ENCODE peak calls at places on chromosomes 7 and 10, in six cellular contexts. One of them, this sample, is unnamed.

GRCh38 chr10:86325158-86325557 is 41.4 kb downstream of the GRID1 start:
- DNase-seq in GF-D8: no peak
- DNase-seq in T-helper 22 cell: no peak
- DNase-seq in midbrain: no peak
- DNase-seq in CD8-positive, alpha-beta memory T cell: no peak
- DNase-seq in activated CD4-positive, CD25-positive, alpha-beta regulatory T cell: no peak
- DNase-seq in this sample: no peak

GRCh38 chr7:133293390-133294110 is 40.7 kb downstream of the EXOC4 start:
- DNase-seq in GF-D8: no peak
- DNase-seq in T-helper 22 cell: no peak
- DNase-seq in midbrain: no peak
- DNase-seq in CD8-positive, alpha-beta memory T cell: no peak
- DNase-seq in activated CD4-positive, CD25-positive, alpha-beta regulatory T cell: no peak
- DNase-seq in this sample: no peak

GRCh38 chr10:62811159-62811875 is 4.8 kb downstream of the EGR2 start:
- DNase-seq in T-helper 22 cell: no peak
- DNase-seq in CD8-positive, alpha-beta memory T cell: no peak
- DNase-seq in midbrain: no peak
- DNase-seq in GF-D8: no peak
- DNase-seq in activated CD4-positive, CD25-positive, alpha-beta regulatory T cell: peak; percentile 42
- DNase-seq in this sample: peak; percentile 89

GRCh38 chr10:37639200-37639599 is 218.2 kb downstream of the ZNF248 start:
- DNase-seq in midbrain: no peak
- DNase-seq in activated CD4-positive, CD25-positive, alpha-beta regulatory T cell: no peak
- DNase-seq in GF-D8: no peak
- DNase-seq in T-helper 22 cell: no peak
- DNase-seq in CD8-positive, alpha-beta memory T cell: no peak
- DNase-seq in this sample: no peak

GRCh38 chr7:31067491-31067890 is 15.4 kb downstream of the ADCYAP1R1 start:
- DNase-seq in GF-D8: no peak
- DNase-seq in midbrain: no peak
- DNase-seq in activated CD4-positive, CD25-positive, alpha-beta regulatory T cell: no peak
- DNase-seq in T-helper 22 cell: no peak
- DNase-seq in CD8-positive, alpha-beta memory T cell: no peak
- DNase-seq in this sample: peak; percentile 34

GRCh38 chr7:1899951-1900762 is 230.1 kb downstream of the ELFN1 start:
- DNase-seq in CD8-positive, alpha-beta memory T cell: no peak
- DNase-seq in activated CD4-positive, CD25-positive, alpha-beta regulatory T cell: no peak
- DNase-seq in GF-D8: no peak
- DNase-seq in T-helper 22 cell: no peak
- DNase-seq in midbrain: no peak
- DNase-seq in this sample: peak; percentile 46

GRCh38 chr7:143454091-143454729 is 11.0 kb downstream of the TAS2R60 start:
- DNase-seq in activated CD4-positive, CD25-positive, alpha-beta regulatory T cell: no peak
- DNase-seq in T-helper 22 cell: no peak
- DNase-seq in GF-D8: no peak
- DNase-seq in CD8-positive, alpha-beta memory T cell: no peak
- DNase-seq in midbrain: no peak
- DNase-seq in this sample: no peak

GRCh38 chr10:32938554-32939061 is 19.4 kb downstream of the ITGB1 start:
- DNase-seq in midbrain: peak; percentile 72
- DNase-seq in CD8-positive, alpha-beta memory T cell: no peak
- DNase-seq in GF-D8: no peak
- DNase-seq in T-helper 22 cell: no peak
- DNase-seq in activated CD4-positive, CD25-positive, alpha-beta regulatory T cell: no peak
- DNase-seq in this sample: no peak

GRCh38 chr7:1670894-1671875 is 1.1 kb downstream of the ELFN1 start:
- DNase-seq in T-helper 22 cell: no peak
- DNase-seq in GF-D8: no peak
- DNase-seq in activated CD4-positive, CD25-positive, alpha-beta regulatory T cell: no peak
- DNase-seq in midbrain: no peak
- DNase-seq in CD8-positive, alpha-beta memory T cell: no peak
- DNase-seq in this sample: no peak

GRCh38 chr7:10429516-10429915 is 544.2 kb upstream of the PHF14 start:
- DNase-seq in CD8-positive, alpha-beta memory T cell: no peak
- DNase-seq in midbrain: peak; percentile 23
- DNase-seq in GF-D8: no peak
- DNase-seq in T-helper 22 cell: no peak
- DNase-seq in activated CD4-positive, CD25-positive, alpha-beta regulatory T cell: no peak
- DNase-seq in this sample: no peak

GRCh38 chr10:132372516-132373095 is 24.4 kb upstream of the PWWP2B start:
- DNase-seq in activated CD4-positive, CD25-positive, alpha-beta regulatory T cell: no peak
- DNase-seq in T-helper 22 cell: no peak
- DNase-seq in GF-D8: no peak
- DNase-seq in midbrain: no peak
- DNase-seq in CD8-positive, alpha-beta memory T cell: no peak
- DNase-seq in this sample: peak; percentile 38

GRCh38 chr10:125840955-125841354 is 17.6 kb downstream of the BCCIP start:
- DNase-seq in T-helper 22 cell: no peak
- DNase-seq in activated CD4-positive, CD25-positive, alpha-beta regulatory T cell: no peak
- DNase-seq in CD8-positive, alpha-beta memory T cell: no peak
- DNase-seq in GF-D8: no peak
- DNase-seq in midbrain: no peak
- DNase-seq in this sample: no peak

GRCh38 chr10:101467286-101467770 is 113.4 kb downstream of the BTRC start:
- DNase-seq in T-helper 22 cell: no peak
- DNase-seq in CD8-positive, alpha-beta memory T cell: no peak
- DNase-seq in GF-D8: peak; percentile 42
- DNase-seq in midbrain: peak; percentile 61
- DNase-seq in activated CD4-positive, CD25-positive, alpha-beta regulatory T cell: no peak
- DNase-seq in this sample: peak; percentile 62

GRCh38 chr7:157445956-157446295 is 109.1 kb downstream of the DNAJB6 start:
- DNase-seq in midbrain: no peak
- DNase-seq in CD8-positive, alpha-beta memory T cell: no peak
- DNase-seq in activated CD4-positive, CD25-positive, alpha-beta regulatory T cell: no peak
- DNase-seq in T-helper 22 cell: no peak
- DNase-seq in GF-D8: no peak
- DNase-seq in this sample: no peak

GRCh38 chr10:5583525-5584175 is 58.9 kb downstream of the CALML3 start:
- DNase-seq in activated CD4-positive, CD25-positive, alpha-beta regulatory T cell: no peak
- DNase-seq in T-helper 22 cell: no peak
- DNase-seq in GF-D8: no peak
- DNase-seq in CD8-positive, alpha-beta memory T cell: no peak
- DNase-seq in midbrain: peak; percentile 4
- DNase-seq in this sample: no peak

GRCh38 chr10:130002606-130003005 is 38.5 kb upstream of the EBF3 start:
- DNase-seq in activated CD4-positive, CD25-positive, alpha-beta regulatory T cell: no peak
- DNase-seq in CD8-positive, alpha-beta memory T cell: no peak
- DNase-seq in T-helper 22 cell: no peak
- DNase-seq in midbrain: no peak
- DNase-seq in GF-D8: no peak
- DNase-seq in this sample: no peak

GRCh38 chr7:100547872-100548271 is 8.9 kb downstream of the AGFG2 start:
- DNase-seq in midbrain: no peak
- DNase-seq in CD8-positive, alpha-beta memory T cell: no peak
- DNase-seq in activated CD4-positive, CD25-positive, alpha-beta regulatory T cell: no peak
- DNase-seq in GF-D8: peak; percentile 35
- DNase-seq in T-helper 22 cell: no peak
- DNase-seq in this sample: no peak

GRCh38 chr10:129547583-129547982 is 80.5 kb downstream of the MGMT start:
- DNase-seq in T-helper 22 cell: no peak
- DNase-seq in CD8-positive, alpha-beta memory T cell: no peak
- DNase-seq in activated CD4-positive, CD25-positive, alpha-beta regulatory T cell: no peak
- DNase-seq in GF-D8: no peak
- DNase-seq in midbrain: no peak
- DNase-seq in this sample: no peak

GRCh38 chr10:90745565-90745964 is 112.3 kb downstream of the HTR7 start:
- DNase-seq in GF-D8: no peak
- DNase-seq in activated CD4-positive, CD25-positive, alpha-beta regulatory T cell: no peak
- DNase-seq in T-helper 22 cell: no peak
- DNase-seq in CD8-positive, alpha-beta memory T cell: no peak
- DNase-seq in midbrain: no peak
- DNase-seq in this sample: no peak

GRCh38 chr7:151774951-151775350 is 102.0 kb downstream of the PRKAG2 start:
- DNase-seq in activated CD4-positive, CD25-positive, alpha-beta regulatory T cell: no peak
- DNase-seq in midbrain: no peak
- DNase-seq in GF-D8: no peak
- DNase-seq in CD8-positive, alpha-beta memory T cell: no peak
- DNase-seq in T-helper 22 cell: no peak
- DNase-seq in this sample: no peak

GRCh38 chr7:20784311-20785210 is 2.1 kb downstream of the SP8 start:
- DNase-seq in T-helper 22 cell: no peak
- DNase-seq in GF-D8: no peak
- DNase-seq in activated CD4-positive, CD25-positive, alpha-beta regulatory T cell: no peak
- DNase-seq in midbrain: no peak
- DNase-seq in CD8-positive, alpha-beta memory T cell: no peak
- DNase-seq in this sample: no peak

GRCh38 chr10:5614081-5614721 is 52.2 kb downstream of the ASB13 start:
- DNase-seq in GF-D8: no peak
- DNase-seq in midbrain: no peak
- DNase-seq in CD8-positive, alpha-beta memory T cell: no peak
- DNase-seq in activated CD4-positive, CD25-positive, alpha-beta regulatory T cell: no peak
- DNase-seq in T-helper 22 cell: no peak
- DNase-seq in this sample: peak; percentile 20

GRCh38 chr7:83546586-83546985 is 102.4 kb downstream of the SEMA3E start:
- DNase-seq in midbrain: no peak
- DNase-seq in CD8-positive, alpha-beta memory T cell: no peak
- DNase-seq in GF-D8: no peak
- DNase-seq in T-helper 22 cell: no peak
- DNase-seq in activated CD4-positive, CD25-positive, alpha-beta regulatory T cell: no peak
- DNase-seq in this sample: no peak

GRCh38 chr7:30321992-30322637 is 37.7 kb downstream of the ZNRF2 start:
- DNase-seq in activated CD4-positive, CD25-positive, alpha-beta regulatory T cell: no peak
- DNase-seq in midbrain: no peak
- DNase-seq in CD8-positive, alpha-beta memory T cell: no peak
- DNase-seq in GF-D8: peak; percentile 63
- DNase-seq in T-helper 22 cell: no peak
- DNase-seq in this sample: no peak

GRCh38 chr7:43888983-43889945 is 17.1 kb downstream of the URGCP start:
- DNase-seq in CD8-positive, alpha-beta memory T cell: no peak
- DNase-seq in T-helper 22 cell: no peak
- DNase-seq in activated CD4-positive, CD25-positive, alpha-beta regulatory T cell: no peak
- DNase-seq in GF-D8: no peak
- DNase-seq in midbrain: no peak
- DNase-seq in this sample: no peak

GRCh38 chr10:47296111-47296894 is 3.7 kb upstream of the GDF10 start:
- DNase-seq in activated CD4-positive, CD25-positive, alpha-beta regulatory T cell: no peak
- DNase-seq in T-helper 22 cell: no peak
- DNase-seq in midbrain: no peak
- DNase-seq in GF-D8: no peak
- DNase-seq in CD8-positive, alpha-beta memory T cell: no peak
- DNase-seq in this sample: no peak

GRCh38 chr7:140404565-140405080 is 765 bp downstream of the RAB19 start:
- DNase-seq in CD8-positive, alpha-beta memory T cell: no peak
- DNase-seq in GF-D8: no peak
- DNase-seq in activated CD4-positive, CD25-positive, alpha-beta regulatory T cell: no peak
- DNase-seq in T-helper 22 cell: no peak
- DNase-seq in midbrain: no peak
- DNase-seq in this sample: no peak